ENCODE peak calls at places on chromosomes 11 and 22, in four cellular contexts. One of them, this sample, is unnamed.

GRCh38 chr11:104650234-104650633 is 248.0 kb downstream of the CASP12 start:
- DNase-seq in AG04449: no peak
- DNase-seq in activated naive CD4-positive, alpha-beta T cell: no peak
- DNase-seq in activated gamma-delta T cell: no peak
- DNase-seq in this sample: no peak

GRCh38 chr11:118058311-118059230 is 18.3 kb upstream of the TMPRSS4 start:
- DNase-seq in activated gamma-delta T cell: no peak
- DNase-seq in AG04449: no peak
- DNase-seq in activated naive CD4-positive, alpha-beta T cell: no peak
- DNase-seq in this sample: no peak

GRCh38 chr11:3127706-3128355 is 37.3 kb downstream of the OSBPL5 start:
- DNase-seq in AG04449: no peak
- DNase-seq in activated gamma-delta T cell: no peak
- DNase-seq in activated naive CD4-positive, alpha-beta T cell: no peak
- DNase-seq in this sample: no peak

GRCh38 chr11:70496591-70497535 is 98.5 kb downstream of the CTTN start:
- DNase-seq in AG04449: no peak
- DNase-seq in activated gamma-delta T cell: no peak
- DNase-seq in activated naive CD4-positive, alpha-beta T cell: no peak
- DNase-seq in this sample: no peak

GRCh38 chr11:58525037-58525614 is 17.2 kb upstream of the OR5B21 start:
- DNase-seq in activated naive CD4-positive, alpha-beta T cell: peak
- DNase-seq in AG04449: no peak
- DNase-seq in activated gamma-delta T cell: no peak
- DNase-seq in this sample: no peak

GRCh38 chr11:26348776-26349175 is 16.8 kb downstream of the ANO3 start:
- DNase-seq in AG04449: no peak
- DNase-seq in activated naive CD4-positive, alpha-beta T cell: no peak
- DNase-seq in activated gamma-delta T cell: no peak
- DNase-seq in this sample: no peak

GRCh38 chr11:126415669-126416420 is 60.4 kb downstream of the ST3GAL4 start:
- DNase-seq in activated naive CD4-positive, alpha-beta T cell: no peak
- DNase-seq in AG04449: no peak
- DNase-seq in activated gamma-delta T cell: no peak
- DNase-seq in this sample: no peak

GRCh38 chr22:30056015-30056414 is 24.2 kb upstream of the HORMAD2 start:
- DNase-seq in activated gamma-delta T cell: no peak
- DNase-seq in AG04449: no peak
- DNase-seq in activated naive CD4-positive, alpha-beta T cell: no peak
- DNase-seq in this sample: no peak

GRCh38 chr11:114196994-114197702 is 99.1 kb upstream of the NNMT start:
- DNase-seq in activated naive CD4-positive, alpha-beta T cell: no peak
- DNase-seq in AG04449: no peak
- DNase-seq in activated gamma-delta T cell: no peak
- DNase-seq in this sample: no peak

GRCh38 chr11:64933935-64934693 is 1.6 kb downstream of the GPHA2 start:
- DNase-seq in activated naive CD4-positive, alpha-beta T cell: no peak
- DNase-seq in activated gamma-delta T cell: no peak
- DNase-seq in AG04449: no peak
- DNase-seq in this sample: no peak

GRCh38 chr22:42947211-42947990 is 67.5 kb downstream of the PACSIN2 start:
- DNase-seq in activated gamma-delta T cell: no peak
- DNase-seq in activated naive CD4-positive, alpha-beta T cell: no peak
- DNase-seq in AG04449: no peak
- DNase-seq in this sample: no peak

GRCh38 chr11:80028998-80029397 is 588.2 kb upstream of the TENM4 start:
- DNase-seq in activated gamma-delta T cell: no peak
- DNase-seq in activated naive CD4-positive, alpha-beta T cell: no peak
- DNase-seq in AG04449: no peak
- DNase-seq in this sample: no peak

GRCh38 chr11:128766687-128767086 is 72.8 kb downstream of the FLI1 start:
- DNase-seq in AG04449: no peak
- DNase-seq in activated naive CD4-positive, alpha-beta T cell: no peak
- DNase-seq in activated gamma-delta T cell: no peak
- DNase-seq in this sample: no peak

GRCh38 chr11:96254087-96254486 is 88.9 kb downstream of the MAML2 start:
- DNase-seq in activated gamma-delta T cell: no peak
- DNase-seq in activated naive CD4-positive, alpha-beta T cell: no peak
- DNase-seq in AG04449: no peak
- DNase-seq in this sample: no peak

GRCh38 chr11:103317118-103317517 is 207.9 kb downstream of the DYNC2H1 start:
- DNase-seq in AG04449: no peak
- DNase-seq in activated gamma-delta T cell: no peak
- DNase-seq in activated naive CD4-positive, alpha-beta T cell: no peak
- DNase-seq in this sample: no peak

GRCh38 chr22:27651486-27651885 is 150.1 kb downstream of the MN1 start:
- DNase-seq in AG04449: no peak
- DNase-seq in activated naive CD4-positive, alpha-beta T cell: no peak
- DNase-seq in activated gamma-delta T cell: no peak
- DNase-seq in this sample: no peak

GRCh38 chr11:65911682-65912568 is 6.9 kb downstream of the C11orf68 start:
- DNase-seq in AG04449: no peak
- DNase-seq in activated gamma-delta T cell: no peak
- DNase-seq in activated naive CD4-positive, alpha-beta T cell: no peak
- DNase-seq in this sample: no peak

GRCh38 chr22:44638966-44639739 is 62.9 kb upstream of the PRR5 start:
- DNase-seq in activated naive CD4-positive, alpha-beta T cell: no peak
- DNase-seq in activated gamma-delta T cell: no peak
- DNase-seq in AG04449: no peak
- DNase-seq in this sample: no peak

GRCh38 chr11:8541448-8541847 is 52.6 kb downstream of the STK33 start:
- DNase-seq in activated naive CD4-positive, alpha-beta T cell: no peak
- DNase-seq in AG04449: no peak
- DNase-seq in activated gamma-delta T cell: no peak
- DNase-seq in this sample: no peak

GRCh38 chr22:38135133-38135706 is 24.7 kb upstream of the BAIAP2L2 start:
- DNase-seq in activated gamma-delta T cell: no peak
- DNase-seq in activated naive CD4-positive, alpha-beta T cell: no peak
- DNase-seq in AG04449: peak
- DNase-seq in this sample: no peak

GRCh38 chr11:114156131-114156581 is 96.6 kb downstream of the ZBTB16 start:
- DNase-seq in AG04449: no peak
- DNase-seq in activated gamma-delta T cell: no peak
- DNase-seq in activated naive CD4-positive, alpha-beta T cell: no peak
- DNase-seq in this sample: no peak

GRCh38 chr11:75371930-75372876 is 20.7 kb upstream of the ARRB1 start:
- DNase-seq in activated gamma-delta T cell: no peak
- DNase-seq in activated naive CD4-positive, alpha-beta T cell: no peak
- DNase-seq in AG04449: no peak
- DNase-seq in this sample: no peak

GRCh38 chr11:113286509-113287497 is 27.6 kb upstream of the TTC12 start:
- DNase-seq in AG04449: no peak
- DNase-seq in activated gamma-delta T cell: no peak
- DNase-seq in activated naive CD4-positive, alpha-beta T cell: no peak
- DNase-seq in this sample: no peak

GRCh38 chr11:126346586-126346940 is 8.9 kb upstream of the ST3GAL4 start:
- DNase-seq in AG04449: no peak
- DNase-seq in activated naive CD4-positive, alpha-beta T cell: no peak
- DNase-seq in activated gamma-delta T cell: no peak
- DNase-seq in this sample: no peak

GRCh38 chr11:10982695-10983492 is 125.0 kb upstream of the ZBED5 start:
- DNase-seq in activated gamma-delta T cell: no peak
- DNase-seq in activated naive CD4-positive, alpha-beta T cell: no peak
- DNase-seq in AG04449: no peak
- DNase-seq in this sample: no peak

GRCh38 chr11:293293-293851 is 4.4 kb downstream of the PGGHG start:
- DNase-seq in activated gamma-delta T cell: no peak
- DNase-seq in AG04449: no peak
- DNase-seq in activated naive CD4-positive, alpha-beta T cell: no peak
- DNase-seq in this sample: no peak

GRCh38 chr11:11454671-11455223 is 101.7 kb upstream of the CSNK2A3 start:
- DNase-seq in activated naive CD4-positive, alpha-beta T cell: no peak
- DNase-seq in activated gamma-delta T cell: no peak
- DNase-seq in AG04449: no peak
- DNase-seq in this sample: no peak

GRCh38 chr11:94469416-94469815 is 24.2 kb downstream of the MRE11 start:
- DNase-seq in AG04449: no peak
- DNase-seq in activated naive CD4-positive, alpha-beta T cell: no peak
- DNase-seq in activated gamma-delta T cell: no peak
- DNase-seq in this sample: no peak

This sample was measured in activated T-helper 1 cell treated with anti-CD3 and anti-CD28 coated beads, Interleukin-2, amount 50 U/mL, for 16 hours.